ENCODE peak calls at places on chromosomes 16 and 17, in four cellular contexts. One of them, this sample, is unnamed.

GRCh38 chr17:76725580-76726230 is 701 bp downstream of the JMJD6 start:
- DNase-seq in fibroblast of lung: no peak
- DNase-seq in upper lobe of right lung: peak; percentile 92
- DNase-seq in A673: peak; percentile 69
- DNase-seq in this sample: peak; percentile 54

GRCh38 chr17:61616783-61617182 is 25.8 kb upstream of the NACA2 start:
- DNase-seq in fibroblast of lung: no peak
- DNase-seq in A673: no peak
- DNase-seq in upper lobe of right lung: no peak
- DNase-seq in this sample: no peak

GRCh38 chr17:63954402-63955063 is 18.2 kb downstream of the SCN4A start:
- DNase-seq in upper lobe of right lung: no peak
- DNase-seq in A673: no peak
- DNase-seq in fibroblast of lung: no peak
- DNase-seq in this sample: peak; percentile 10

GRCh38 chr16:2147981-2148671 is at the start of gene RAB26:
- DNase-seq in A673: peak; percentile 78
- DNase-seq in upper lobe of right lung: peak; percentile 93
- DNase-seq in fibroblast of lung: peak; percentile 52
- DNase-seq in this sample: peak; percentile 42

GRCh38 chr16:49596119-49596518 is 222.5 kb downstream of the C16orf78 start:
- DNase-seq in fibroblast of lung: peak; percentile 39
- DNase-seq in upper lobe of right lung: no peak
- DNase-seq in A673: peak; percentile 58
- DNase-seq in this sample: no peak

GRCh38 chr16:17258848-17259713 is 211.7 kb downstream of the XYLT1 start:
- DNase-seq in fibroblast of lung: no peak
- DNase-seq in upper lobe of right lung: no peak
- DNase-seq in A673: no peak
- DNase-seq in this sample: no peak

GRCh38 chr17:80264048-80264792 is 3.6 kb downstream of the RNF213 start:
- DNase-seq in A673: no peak
- DNase-seq in fibroblast of lung: no peak
- DNase-seq in upper lobe of right lung: peak; percentile 78
- DNase-seq in this sample: peak; percentile 37

GRCh38 chr17:66395961-66396360 is 93.5 kb downstream of the PRKCA start:
- DNase-seq in fibroblast of lung: no peak
- DNase-seq in A673: no peak
- DNase-seq in upper lobe of right lung: no peak
- DNase-seq in this sample: no peak

GRCh38 chr17:41324180-41325075 is 8.9 kb upstream of the KRTAP17-1 start:
- DNase-seq in fibroblast of lung: no peak
- DNase-seq in upper lobe of right lung: no peak
- DNase-seq in A673: no peak
- DNase-seq in this sample: no peak

GRCh38 chr16:49181812-49182211 is 99.8 kb downstream of the CBLN1 start:
- DNase-seq in fibroblast of lung: no peak
- DNase-seq in upper lobe of right lung: no peak
- DNase-seq in A673: peak; percentile 17
- DNase-seq in this sample: no peak

GRCh38 chr17:44219636-44220210 is at the start of gene UBTF:
- DNase-seq in A673: peak; percentile 84
- DNase-seq in fibroblast of lung: peak; percentile 67
- DNase-seq in upper lobe of right lung: peak; percentile 87
- DNase-seq in this sample: peak; percentile 80

GRCh38 chr16:12646490-12647274 is 157.0 kb downstream of the CPPED1 start:
- DNase-seq in A673: peak; percentile 55
- DNase-seq in upper lobe of right lung: no peak
- DNase-seq in fibroblast of lung: peak; percentile 10
- DNase-seq in this sample: peak; percentile 31

GRCh38 chr17:40490289-40490853 is 11.1 kb downstream of the TNS4 start:
- DNase-seq in fibroblast of lung: peak; percentile 69
- DNase-seq in A673: no peak
- DNase-seq in upper lobe of right lung: no peak
- DNase-seq in this sample: no peak

GRCh38 chr17:50075446-50076032 is 19.6 kb upstream of the PDK2 start:
- DNase-seq in upper lobe of right lung: no peak
- DNase-seq in fibroblast of lung: no peak
- DNase-seq in A673: no peak
- DNase-seq in this sample: no peak

GRCh38 chr17:73952498-73953205 is 250.8 kb upstream of the RPL38 start:
- DNase-seq in A673: peak; percentile 31
- DNase-seq in upper lobe of right lung: peak; percentile 77
- DNase-seq in fibroblast of lung: no peak
- DNase-seq in this sample: peak; percentile 23

GRCh38 chr17:1490643-1491405 is 1.7 kb downstream of the MYO1C start:
- DNase-seq in fibroblast of lung: peak; percentile 39
- DNase-seq in A673: peak; percentile 70
- DNase-seq in upper lobe of right lung: peak; percentile 91
- DNase-seq in this sample: peak; percentile 36

GRCh38 chr16:70018254-70018653 is 67.1 kb downstream of the CLEC18A start:
- DNase-seq in A673: peak; percentile 41
- DNase-seq in upper lobe of right lung: no peak
- DNase-seq in fibroblast of lung: peak; percentile 15
- DNase-seq in this sample: peak; percentile 70

GRCh38 chr17:41705271-41705991 is 6.7 kb upstream of the GAST start:
- DNase-seq in upper lobe of right lung: no peak
- DNase-seq in A673: no peak
- DNase-seq in fibroblast of lung: peak; percentile 74
- DNase-seq in this sample: no peak

GRCh38 chr16:17365211-17365541 is 105.6 kb downstream of the XYLT1 start:
- DNase-seq in fibroblast of lung: no peak
- DNase-seq in A673: no peak
- DNase-seq in upper lobe of right lung: no peak
- DNase-seq in this sample: no peak

GRCh38 chr16:77789085-77789611 is 784 bp downstream of the VAT1L start:
- DNase-seq in fibroblast of lung: no peak
- DNase-seq in A673: no peak
- DNase-seq in upper lobe of right lung: no peak
- DNase-seq in this sample: no peak

GRCh38 chr17:39647242-39647641 is 10.3 kb downstream of the STARD3 start:
- DNase-seq in A673: no peak
- DNase-seq in fibroblast of lung: no peak
- DNase-seq in upper lobe of right lung: no peak
- DNase-seq in this sample: no peak

GRCh38 chr17:44436336-44436735 is 46.9 kb upstream of the ITGA2B start:
- DNase-seq in upper lobe of right lung: no peak
- DNase-seq in A673: no peak
- DNase-seq in fibroblast of lung: no peak
- DNase-seq in this sample: no peak

GRCh38 chr16:86379505-86379846 is 130.9 kb upstream of the FOXF1 start:
- DNase-seq in upper lobe of right lung: no peak
- DNase-seq in A673: no peak
- DNase-seq in fibroblast of lung: peak; percentile 73
- DNase-seq in this sample: no peak

GRCh38 chr16:80114699-80115098 is 426.1 kb upstream of the DYNLRB2 start:
- DNase-seq in fibroblast of lung: peak; percentile 47
- DNase-seq in A673: no peak
- DNase-seq in upper lobe of right lung: no peak
- DNase-seq in this sample: no peak

GRCh38 chr17:10806863-10807262 is 3.0 kb upstream of the TMEM238L start:
- DNase-seq in A673: no peak
- DNase-seq in upper lobe of right lung: no peak
- DNase-seq in fibroblast of lung: no peak
- DNase-seq in this sample: no peak

GRCh38 chr17:81514735-81515529 is 2.3 kb upstream of the ACTG1 start:
- DNase-seq in fibroblast of lung: peak; percentile 86
- DNase-seq in upper lobe of right lung: peak; percentile 93
- DNase-seq in A673: peak; percentile 78
- DNase-seq in this sample: peak; percentile 41

GRCh38 chr16:21283521-21284289 is 5.6 kb upstream of the CRYM start:
- DNase-seq in upper lobe of right lung: peak; percentile 76
- DNase-seq in A673: peak; percentile 31
- DNase-seq in fibroblast of lung: peak; percentile 48
- DNase-seq in this sample: no peak

GRCh38 chr16:69865701-69866100 is 85.4 kb upstream of the CLEC18A start:
- DNase-seq in A673: no peak
- DNase-seq in upper lobe of right lung: no peak
- DNase-seq in fibroblast of lung: peak; percentile 96
- DNase-seq in this sample: no peak

GRCh38 chr17:55609737-55610201 is 98.5 kb upstream of the SMIM36 start:
- DNase-seq in A673: no peak
- DNase-seq in fibroblast of lung: peak; percentile 74
- DNase-seq in upper lobe of right lung: no peak
- DNase-seq in this sample: no peak

GRCh38 chr16:49620158-49620867 is 235.6 kb downstream of the ZNF423 start:
- DNase-seq in A673: peak; percentile 24
- DNase-seq in upper lobe of right lung: no peak
- DNase-seq in fibroblast of lung: peak; percentile 76
- DNase-seq in this sample: no peak

GRCh38 chr16:28195859-28196258 is 15.9 kb downstream of the XPO6 start:
- DNase-seq in upper lobe of right lung: no peak
- DNase-seq in fibroblast of lung: no peak
- DNase-seq in A673: no peak
- DNase-seq in this sample: no peak

GRCh38 chr17:68706351-68706750 is 105.2 kb upstream of the FAM20A start:
- DNase-seq in upper lobe of right lung: no peak
- DNase-seq in fibroblast of lung: no peak
- DNase-seq in A673: no peak
- DNase-seq in this sample: no peak

GRCh38 chr16:75379911-75380847 is 53.1 kb downstream of the CFDP1 start:
- DNase-seq in fibroblast of lung: no peak
- DNase-seq in A673: no peak
- DNase-seq in upper lobe of right lung: no peak
- DNase-seq in this sample: peak; percentile 64

GRCh38 chr16:85609539-85609938 is 3.6 kb upstream of the GSE1 start:
- DNase-seq in fibroblast of lung: no peak
- DNase-seq in A673: no peak
- DNase-seq in upper lobe of right lung: no peak
- DNase-seq in this sample: no peak

GRCh38 chr17:27315322-27315721 is 21.4 kb downstream of the WSB1 start:
- DNase-seq in fibroblast of lung: peak; percentile 96
- DNase-seq in A673: peak; percentile 75
- DNase-seq in upper lobe of right lung: peak; percentile 77
- DNase-seq in this sample: no peak

GRCh38 chr17:48625502-48626201 is 506 bp downstream of the HOXB9 start:
- DNase-seq in A673: peak; percentile 54
- DNase-seq in fibroblast of lung: no peak
- DNase-seq in upper lobe of right lung: no peak
- DNase-seq in this sample: no peak

GRCh38 chr17:77726549-77726957 is 231.9 kb upstream of the TNRC6C start:
- DNase-seq in A673: no peak
- DNase-seq in upper lobe of right lung: no peak
- DNase-seq in fibroblast of lung: no peak
- DNase-seq in this sample: no peak

GRCh38 chr16:89672177-89672941 is 14.1 kb upstream of the CDK10 start:
- DNase-seq in A673: no peak
- DNase-seq in upper lobe of right lung: no peak
- DNase-seq in fibroblast of lung: no peak
- DNase-seq in this sample: no peak
- H3K4me3 ChIP-seq in A673: no peak overlapping the region
- H3K4me3 ChIP-seq in upper lobe of right lung: no peak overlapping the region
- H3K4me3 ChIP-seq in fibroblast of lung: no peak overlapping the region
- H3K4me3 ChIP-seq in this sample: no peak overlapping the region

DNA sequence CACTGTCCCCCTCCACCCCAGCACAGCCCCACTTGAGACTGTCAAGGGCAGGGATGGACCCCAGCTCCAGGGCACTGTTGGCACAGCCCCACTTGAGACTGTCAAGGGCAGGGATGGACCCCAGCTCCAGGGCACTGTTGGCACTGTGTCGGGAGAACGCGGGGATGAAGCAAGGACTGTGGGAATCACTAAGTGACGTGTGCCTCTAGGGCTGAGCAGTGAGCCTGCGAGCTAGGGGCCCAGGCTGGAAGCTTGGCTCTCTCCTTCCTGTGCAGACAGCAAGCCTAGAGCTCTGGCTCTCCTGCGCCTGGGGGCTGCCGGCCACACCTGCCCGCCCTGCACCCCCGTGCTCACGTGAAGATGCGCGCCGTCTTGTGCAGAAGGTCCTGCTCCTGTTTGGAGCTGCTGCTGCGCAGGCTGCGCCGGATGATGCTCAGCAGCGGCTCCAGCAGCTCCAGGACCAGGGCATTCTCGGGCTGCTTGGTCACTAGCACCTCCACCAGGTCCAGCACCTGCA is 11.0 kb downstream of the MYBBP1A start:
- DNase-seq in fibroblast of lung: no peak
- DNase-seq in upper lobe of right lung: no peak
- DNase-seq in A673: no peak
- DNase-seq in this sample: no peak
- H3K4me3 ChIP-seq in fibroblast of lung: no peak overlapping the region
- H3K4me3 ChIP-seq in upper lobe of right lung: no peak overlapping the region
- H3K4me3 ChIP-seq in A673: no peak overlapping the region
- H3K4me3 ChIP-seq in this sample: no peak overlapping the region

DNA sequence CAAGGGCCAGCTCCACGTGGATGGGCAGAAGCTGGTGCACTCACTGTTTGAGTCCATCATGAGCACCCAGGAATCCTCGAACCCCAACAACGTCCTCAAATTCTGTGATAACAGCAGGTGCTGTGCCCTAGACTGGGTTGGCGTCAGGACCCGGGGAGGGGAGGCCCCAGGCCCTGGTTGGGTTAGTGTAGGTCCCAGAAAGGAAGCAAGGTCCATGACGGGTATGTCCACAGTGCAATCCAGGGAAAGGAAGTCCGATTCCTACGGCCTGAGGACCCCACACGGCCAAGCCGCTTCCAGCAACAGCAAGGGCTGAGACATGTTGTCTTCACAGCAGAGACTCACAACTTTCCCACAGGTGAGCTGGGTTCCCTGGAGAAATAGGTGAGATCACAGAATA is 7.2 kb downstream of the PFAS start:
- DNase-seq in fibroblast of lung: no peak
- DNase-seq in A673: no peak
- DNase-seq in upper lobe of right lung: no peak
- DNase-seq in this sample: no peak
- H3K4me3 ChIP-seq in fibroblast of lung: no peak overlapping the region
- H3K4me3 ChIP-seq in A673: no peak overlapping the region
- H3K4me3 ChIP-seq in upper lobe of right lung: no peak overlapping the region
- H3K4me3 ChIP-seq in this sample: no peak overlapping the region

GRCh38 chr17:82668631-82669099 is 20.4 kb upstream of the WDR45B start:
- DNase-seq in fibroblast of lung: peak; percentile 38
- DNase-seq in A673: peak; percentile 56
- DNase-seq in upper lobe of right lung: peak; percentile 89
- DNase-seq in this sample: peak; percentile 23
- H3K4me3 ChIP-seq in fibroblast of lung: no peak overlapping the region
- H3K4me3 ChIP-seq in A673: no peak overlapping the region
- H3K4me3 ChIP-seq in upper lobe of right lung: no peak overlapping the region
- H3K4me3 ChIP-seq in this sample: no peak overlapping the region

GRCh38 chr16:71514476-71514875 is 11.8 kb upstream of the CHST4 start:
- DNase-seq in A673: no peak
- DNase-seq in fibroblast of lung: no peak
- DNase-seq in upper lobe of right lung: no peak
- DNase-seq in this sample: no peak
- H3K4me3 ChIP-seq in A673: no peak overlapping the region
- H3K4me3 ChIP-seq in fibroblast of lung: no peak overlapping the region
- H3K4me3 ChIP-seq in upper lobe of right lung: no peak overlapping the region
- H3K4me3 ChIP-seq in this sample: no peak overlapping the region

GRCh38 chr17:78818152-78818846 is 22.3 kb downstream of the USP36 start:
- DNase-seq in fibroblast of lung: no peak
- DNase-seq in A673: no peak
- DNase-seq in upper lobe of right lung: no peak
- DNase-seq in this sample: no peak
- H3K4me3 ChIP-seq in fibroblast of lung: no peak overlapping the region
- H3K4me3 ChIP-seq in A673: no peak overlapping the region
- H3K4me3 ChIP-seq in upper lobe of right lung: no peak overlapping the region
- H3K4me3 ChIP-seq in this sample: peak overlapping the region; percentile 31